ENCODE peak calls at places on chromosome 19, in five cellular contexts. H is heart right ventricle, Y is thoracic aorta, F is heart left ventricle, D is uterus. K is an unnamed sample.

GRCh38 chr19:10921909-10922637 is 6.4 kb downstream of the YIPF2 start:
- DNase-seq in H (no peak), Y (no peak), F (no peak), D (no peak), K (no peak)

GRCh38 chr19:16394681-16395375 is 70.2 kb downstream of the KLF2 start:
- DNase-seq in H (no peak), Y (no peak), F (no peak), D (peak; percentile 57), K (no peak)

GRCh38 chr19:33674575-33675367 is 53.0 kb downstream of the CHST8 start:
- DNase-seq in H (no peak), Y (no peak), F (no peak), D (no peak), K (no peak)

GRCh38 chr19:58498316-58499020 is 13.3 kb downstream of the SLC27A5 start:
- DNase-seq in H (no peak), Y (no peak), F (no peak), D (peak; percentile 56), K (no peak)

GRCh38 chr19:45547965-45548609 is 36.5 kb downstream of the OPA3 start:
- DNase-seq in H (no peak), Y (no peak), F (no peak), D (no peak), K (no peak)

GRCh38 chr19:11451942-11452813 is 16.7 kb downstream of the PRKCSH start:
- DNase-seq in H (no peak), Y (no peak), F (no peak), D (no peak), K (no peak)

GRCh38 chr19:41753159-41753558 is 2.2 kb upstream of the CEACAM6 start:
- DNase-seq in H (peak; percentile 47), Y (no peak), F (peak; percentile 24), D (no peak), K (no peak)

GRCh38 chr19:14300281-14300680 is 81.0 kb upstream of the ADGRE5 start:
- DNase-seq in H (no peak), Y (no peak), F (no peak), D (no peak), K (no peak)

GRCh38 chr19:44694184-44694579 is 4.8 kb upstream of the CEACAM16 start:
- DNase-seq in H (no peak), Y (no peak), F (no peak), D (no peak), K (no peak)

GRCh38 chr19:49421878-49422202 is 1.4 kb downstream of the PTH2 start:
- DNase-seq in H (no peak), Y (no peak), F (no peak), D (no peak), K (no peak)

GRCh38 chr19:10230155-10230903 is 802 bp downstream of the S1PR2 start:
- DNase-seq in H (peak; percentile 56), Y (no peak), F (peak; percentile 60), D (peak; percentile 80), K (no peak)

GRCh38 chr19:38264486-38265212 is at the start of gene SPINT2:
- DNase-seq in H (peak; percentile 33), Y (no peak), F (no peak), D (no peak), K (no peak)

GRCh38 chr19:29673451-29674371 is 8.4 kb downstream of the PLEKHF1 start:
- DNase-seq in H (no peak), Y (no peak), F (no peak), D (no peak), K (no peak)

GRCh38 chr19:12867120-12868099 is 13.8 kb downstream of the DNASE2 start:
- DNase-seq in H (peak; percentile 55), Y (no peak), F (peak; percentile 53), D (peak; percentile 57), K (no peak)

GRCh38 chr19:32651729-32652140 is 23.2 kb downstream of the ANKRD27 start:
- DNase-seq in H (peak; percentile 46), Y (no peak), F (peak; percentile 36), D (no peak), K (no peak)

GRCh38 chr19:32976223-32976805 is 4.3 kb downstream of the FAAP24 start:
- DNase-seq in H (peak; percentile 69), Y (no peak), F (peak; percentile 60), D (peak; percentile 49), K (no peak)

GRCh38 chr19:43720936-43721335 is 5.1 kb downstream of the IRGC start:
- DNase-seq in H (no peak), Y (no peak), F (no peak), D (no peak), K (no peak)

GRCh38 chr19:50695251-50696064 is 24.1 kb downstream of the SHANK1 start:
- DNase-seq in H (no peak), Y (no peak), F (no peak), D (no peak), K (no peak)

GRCh38 chr19:35744688-35745327 is 410 bp downstream of the U2AF1L4 start:
- DNase-seq in H (peak; percentile 92), Y (peak; percentile 91), F (peak; percentile 96), D (peak; percentile 95), K (peak; percentile 90)

GRCh38 chr19:17841810-17842662 is 5.7 kb downstream of the JAK3 start:
- DNase-seq in H (peak; percentile 82), Y (no peak), F (peak; percentile 75), D (peak; percentile 76), K (no peak)

GRCh38 chr19:16930753-16931152 is 42.0 kb downstream of the F2RL3 start:
- DNase-seq in H (no peak), Y (no peak), F (no peak), D (no peak), K (no peak)

GRCh38 chr19:39083599-39083982 is 577 bp upstream of the ACP7 start:
- DNase-seq in H (no peak), Y (no peak), F (no peak), D (no peak), K (no peak)

GRCh38 chr19:35841961-35842595 is 10.2 kb downstream of the NPHS1 start:
- DNase-seq in H (no peak), Y (no peak), F (no peak), D (no peak), K (no peak)

GRCh38 chr19:13102416-13102665 is 317 bp downstream of the LYL1 start:
- DNase-seq in H (no peak), Y (no peak), F (no peak), D (no peak), K (no peak)

GRCh38 chr19:6516018-6516658 is 14.0 kb upstream of the TUBB4A start:
- DNase-seq in H (peak; percentile 91), Y (peak; percentile 67), F (peak; percentile 91), D (peak; percentile 68), K (peak; percentile 41)

GRCh38 chr19:46021531-46022041 is 1.3 kb downstream of the PGLYRP1 start:
- DNase-seq in H (no peak), Y (no peak), F (no peak), D (no peak), K (no peak)

GRCh38 chr19:14416743-14417214 is 2.4 kb downstream of the DDX39A start:
- DNase-seq in H (no peak), Y (no peak), F (no peak), D (no peak), K (no peak)

GRCh38 chr19:35430382-35431146 is 17.5 kb upstream of the FFAR2 start:
- DNase-seq in H (no peak), Y (no peak), F (no peak), D (no peak), K (no peak)

GRCh38 chr19:15418112-15418587 is 638 bp downstream of the AKAP8L start:
- DNase-seq in H (no peak), Y (no peak), F (peak; percentile 40), D (no peak), K (no peak)

GRCh38 chr19:14410054-14410774 is 8.9 kb downstream of the DDX39A start:
- DNase-seq in H (no peak), Y (no peak), F (no peak), D (no peak), K (no peak)

GRCh38 chr19:29379257-29379986 is 146.4 kb upstream of the VSTM2B start:
- DNase-seq in H (no peak), Y (no peak), F (no peak), D (no peak), K (no peak)

DNA sequence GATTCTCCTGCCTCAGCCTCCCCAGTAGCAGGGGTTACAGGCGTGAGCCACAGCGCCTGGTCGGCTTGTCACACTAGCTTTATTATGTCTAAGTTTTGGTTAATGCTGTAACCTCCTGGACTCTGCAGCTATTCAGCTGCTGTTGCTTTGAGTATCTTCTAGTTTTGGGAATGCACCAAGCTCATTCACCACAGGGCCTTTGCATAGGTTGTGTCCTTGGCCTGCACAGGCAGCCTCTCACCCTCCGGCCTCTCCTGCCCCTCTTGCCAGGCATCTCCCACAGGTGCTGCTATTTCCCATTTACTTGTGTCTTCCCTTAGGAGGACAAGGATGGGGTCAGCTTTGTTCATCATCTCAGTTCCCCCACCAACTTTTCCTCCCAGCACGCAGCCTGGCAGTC is 2.4 kb upstream of the CCDC9 start:
- DNase-seq in H (no peak), Y (no peak), F (no peak), D (no peak), K (no peak)
- H3K4me3 ChIP-seq in H (no peak overlapping the region), Y (no peak overlapping the region), F (no peak overlapping the region), D (no peak overlapping the region), K (no peak overlapping the region)

DNA sequence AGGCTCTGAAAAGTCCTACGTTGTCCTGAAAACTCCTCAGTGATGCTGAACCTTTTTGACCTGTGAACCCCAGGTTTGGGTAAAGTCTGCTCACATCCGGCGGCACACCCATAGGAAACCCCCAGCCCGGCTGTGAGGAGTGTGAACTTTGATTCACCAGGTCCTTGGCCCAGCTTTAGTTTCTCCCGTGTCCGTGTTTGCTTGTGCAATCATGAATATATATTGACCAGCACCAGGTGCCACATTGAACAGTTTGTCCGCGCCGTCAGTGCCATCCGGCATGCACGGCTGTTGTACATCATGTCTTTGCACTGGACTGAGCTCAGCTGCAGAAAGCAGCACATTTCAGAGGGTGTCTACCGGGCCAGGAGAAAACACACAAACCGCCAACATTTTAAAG is 45.3 kb downstream of the NFIC start:
- DNase-seq in H (no peak), Y (no peak), F (no peak), D (no peak), K (no peak)
- H3K27ac ChIP-seq in H (no peak overlapping the region), Y (no peak overlapping the region), F (no peak overlapping the region), D (peak overlapping the region; percentile 39), K (no peak overlapping the region)

DNA sequence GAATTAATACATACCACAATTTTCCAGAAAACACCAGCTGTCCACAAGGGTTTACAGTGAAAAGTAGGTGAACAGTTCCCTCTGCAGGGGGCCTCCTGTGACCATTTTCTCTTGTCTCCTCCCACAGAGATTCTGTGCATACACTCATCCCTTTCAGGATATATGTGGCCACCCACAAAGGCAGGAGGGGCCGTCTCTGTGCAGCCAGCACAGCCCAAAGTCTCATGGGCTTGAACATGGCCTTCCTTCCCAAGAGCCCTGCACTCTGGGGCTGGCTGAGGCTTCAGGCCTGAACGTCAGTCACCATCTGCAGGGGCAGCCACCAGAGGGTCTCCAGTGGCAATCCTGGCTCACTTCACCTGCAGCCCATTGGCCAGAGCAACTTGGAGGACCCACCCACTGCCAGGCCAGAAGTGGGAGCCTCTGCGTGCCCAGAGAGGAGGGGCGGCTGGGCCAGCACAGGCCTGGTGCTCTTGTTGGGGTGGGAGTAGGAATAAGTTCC is 25.2 kb downstream of the TMEM161A start:
- DNase-seq in H (no peak), Y (no peak), F (no peak), D (no peak), K (peak; percentile 46)
- TF ChIP-seq CTCF in H (no peak), Y (no peak), F (no peak), D (no peak), K (peak; percentile 28)

GRCh38 chr19:953501-954271 is 27.9 kb downstream of the ARID3A start:
- DNase-seq in H (no peak), Y (no peak), F (no peak), D (no peak), K (no peak)
- H3K4me3 ChIP-seq in H (no peak overlapping the region), Y (no peak overlapping the region), F (no peak overlapping the region), D (no peak overlapping the region), K (no peak overlapping the region)

GRCh38 chr19:40627486-40628279 is 26.5 kb downstream of the LTBP4 start:
- DNase-seq in H (no peak), Y (no peak), F (no peak), D (no peak), K (no peak)
- H3K27ac ChIP-seq in H (no peak overlapping the region), Y (no peak overlapping the region), F (no peak overlapping the region), D (no peak overlapping the region), K (no peak overlapping the region)